ENCODE peak calls at places on chromosomes 7 and 10, in ten cellular contexts. Q is NCI-H1105; A is transverse colon; P is NCI-H1092; M is AG10803; N is stimulated activated CD8-positive, alpha-beta memory T cell treated with anti-CD3 and anti-CD28 coated beads, Interleukin-12 subunit alpha, Interleukin-12 subunit beta, amount 100 ng/mL, for 4 hours; T is NCI-H187; C is CD4-positive, CD25-positive, alpha-beta regulatory T cell; W is activated CD8-positive, alpha-beta memory T cell treated with anti-CD3 and anti-CD28 coated beads for 4 hours; D is A172. S is an unnamed sample.

GRCh38 chr10:2949948-2950354 is 117.4 kb upstream of the PFKP start:
- DNase-seq in M (peak; percentile 53), W (no peak), A (no peak), P (no peak), T (no peak), N (no peak), D (peak; percentile 89), C (peak; percentile 43), Q (no peak), S (no peak)

GRCh38 chr7:11193888-11194287 is 220.2 kb downstream of the PHF14 start:
- DNase-seq in A (no peak), N (no peak), W (no peak), C (no peak), T (no peak), Q (no peak), M (no peak), D (no peak), P (no peak), S (no peak)

GRCh38 chr10:70321233-70321632 is 37.4 kb upstream of the NPFFR1 start:
- DNase-seq in A (no peak), C (no peak), W (no peak), M (no peak), D (no peak), P (no peak), N (no peak), Q (no peak), T (no peak), S (no peak)

GRCh38 chr10:70480254-70480861 is 1.8 kb downstream of the PALD1 start:
- DNase-seq in T (no peak), D (no peak), A (peak; percentile 46), C (peak; percentile 45), Q (no peak), N (no peak), W (no peak), P (no peak), M (no peak), S (peak; percentile 56)

GRCh38 chr7:140045697-140046096 is 17.1 kb downstream of the PARP12 start:
- DNase-seq in N (no peak), A (no peak), M (no peak), Q (no peak), C (no peak), W (no peak), T (no peak), P (no peak), D (no peak), S (no peak)

GRCh38 chr10:11573497-11573896 is 38.0 kb downstream of the USP6NL start:
- DNase-seq in Q (no peak), N (no peak), T (no peak), D (no peak), C (no peak), A (no peak), W (no peak), M (peak; percentile 62), P (no peak), S (peak; percentile 24)

GRCh38 chr7:151717918-151718317 is 159.0 kb downstream of the PRKAG2 start:
- DNase-seq in P (no peak), W (no peak), N (no peak), T (no peak), D (no peak), C (no peak), M (no peak), A (no peak), Q (no peak), S (no peak)

GRCh38 chr10:44779511-44779910 is 131.6 kb upstream of the TMEM72 start:
- DNase-seq in Q (no peak), A (no peak), W (no peak), M (no peak), C (no peak), N (no peak), P (no peak), D (no peak), T (no peak), S (no peak)

GRCh38 chr7:111183373-111183772 is 92.4 kb downstream of the LRRN3 start:
- DNase-seq in A (no peak), W (no peak), P (no peak), C (no peak), M (no peak), Q (no peak), T (no peak), D (no peak), N (no peak), S (no peak)

GRCh38 chr7:69508736-69509135 is 89.5 kb upstream of the AUTS2 start:
- DNase-seq in D (no peak), Q (no peak), M (no peak), T (no peak), C (no peak), P (no peak), N (no peak), W (no peak), A (no peak), S (no peak)

GRCh38 chr7:39073432-39073831 is 95.7 kb downstream of the POU6F2 start:
- DNase-seq in C (no peak), Q (peak; percentile 23), A (no peak), T (no peak), D (no peak), W (no peak), M (no peak), P (peak; percentile 80), N (no peak), S (no peak)

GRCh38 chr10:3472705-3473078 is 300.1 kb upstream of the PITRM1 start:
- DNase-seq in T (no peak), D (no peak), M (peak; percentile 95), W (no peak), A (no peak), C (no peak), Q (no peak), N (no peak), P (no peak), S (no peak)

GRCh38 chr7:100000239-100000638 is 15.2 kb upstream of the ZKSCAN1 start:
- DNase-seq in T (no peak), C (no peak), P (no peak), N (no peak), M (no peak), Q (no peak), A (no peak), W (no peak), D (no peak), S (no peak)

GRCh38 chr10:132910186-132910880 is 32.0 kb downstream of the CFAP46 start:
- DNase-seq in A (peak; percentile 3), M (no peak), P (no peak), T (no peak), C (no peak), D (no peak), Q (no peak), W (no peak), N (no peak), S (no peak)

GRCh38 chr10:132457328-132458070 is 60.5 kb downstream of the PWWP2B start:
- DNase-seq in C (no peak), P (no peak), Q (no peak), W (no peak), A (no peak), M (no peak), T (no peak), N (no peak), D (no peak), S (no peak)

GRCh38 chr7:1043552-1044188 is 676 bp upstream of the GPR146 start:
- DNase-seq in W (no peak), C (no peak), A (peak; percentile 37), Q (no peak), D (no peak), P (no peak), M (no peak), N (no peak), T (no peak), S (no peak)

GRCh38 chr7:35185908-35186731 is 67.8 kb downstream of the TBX20 start:
- DNase-seq in D (peak; percentile 44), C (peak; percentile 6), N (no peak), M (peak; percentile 13), A (no peak), T (peak; percentile 63), W (no peak), Q (peak; percentile 56), P (peak; percentile 82), S (no peak)

GRCh38 chr7:106812027-106812643 is 52.9 kb upstream of the PIK3CG start:
- DNase-seq in Q (no peak), P (no peak), T (no peak), A (no peak), M (peak; percentile 5), N (no peak), D (no peak), W (no peak), C (peak; percentile 10), S (no peak)

GRCh38 chr10:1526427-1527055 is 210.8 kb downstream of the ADARB2 start:
- DNase-seq in A (no peak), Q (no peak), N (no peak), M (no peak), D (no peak), C (peak; percentile 18), T (no peak), P (no peak), W (no peak), S (no peak)

GRCh38 chr7:1533569-1534329 is 3.2 kb downstream of the MAFK start:
- DNase-seq in A (peak; percentile 59), W (no peak), C (peak; percentile 46), P (no peak), T (no peak), Q (no peak), D (peak; percentile 99), N (no peak), M (peak; percentile 87), S (no peak)

GRCh38 chr10:70812814-70813213 is 2.9 kb upstream of the SGPL1 start:
- DNase-seq in C (no peak), D (no peak), M (no peak), N (no peak), P (no peak), T (peak; percentile 20), W (no peak), Q (no peak), A (no peak), S (no peak)

GRCh38 chr10:22894714-22895113 is 33.1 kb upstream of the ARMC3 start:
- DNase-seq in D (no peak), M (no peak), P (no peak), T (no peak), Q (no peak), A (no peak), W (no peak), C (no peak), N (no peak), S (no peak)

GRCh38 chr7:17405786-17406185 is 107.3 kb downstream of the AHR start:
- DNase-seq in C (no peak), N (no peak), W (no peak), T (no peak), M (peak; percentile 85), D (peak; percentile 89), P (no peak), Q (no peak), A (no peak), S (no peak)